ENCODE peak calls at places on chromosomes 6 and 20, in eight cellular contexts. One of them, this sample, is unnamed.

GRCh38 chr20:8400461-8400860 is 268.4 kb downstream of the PLCB1 start:
- DNase-seq in neural crest cell: no peak
- DNase-seq in HepG2: no peak
- DNase-seq in lung: no peak
- DNase-seq in bronchial epithelial cell: no peak
- DNase-seq in HL-60: no peak
- DNase-seq in right lobe of liver: no peak
- DNase-seq in GM12865: no peak
- DNase-seq in this sample: no peak

GRCh38 chr6:26155066-26155925 is 68.1 kb downstream of the HFE start:
- DNase-seq in HL-60: peak; percentile 19
- DNase-seq in bronchial epithelial cell: peak; percentile 27
- DNase-seq in neural crest cell: peak; percentile 22
- DNase-seq in right lobe of liver: no peak
- DNase-seq in GM12865: peak; percentile 34
- DNase-seq in HepG2: peak; percentile 43
- DNase-seq in lung: no peak
- DNase-seq in this sample: peak; percentile 39

GRCh38 chr6:45791600-45792168 is 224.0 kb downstream of the CLIC5 start:
- DNase-seq in bronchial epithelial cell: peak; percentile 82
- DNase-seq in right lobe of liver: no peak
- DNase-seq in GM12865: no peak
- DNase-seq in HL-60: no peak
- DNase-seq in HepG2: no peak
- DNase-seq in neural crest cell: no peak
- DNase-seq in lung: no peak
- DNase-seq in this sample: no peak

GRCh38 chr6:106181664-106182418 is 95.7 kb downstream of the PRDM1 start:
- DNase-seq in HepG2: no peak
- DNase-seq in HL-60: no peak
- DNase-seq in GM12865: peak; percentile 80
- DNase-seq in bronchial epithelial cell: peak; percentile 72
- DNase-seq in right lobe of liver: no peak
- DNase-seq in lung: no peak
- DNase-seq in neural crest cell: no peak
- DNase-seq in this sample: no peak

GRCh38 chr6:79676785-79677736 is 45.9 kb downstream of the SH3BGRL2 start:
- DNase-seq in right lobe of liver: no peak
- DNase-seq in bronchial epithelial cell: no peak
- DNase-seq in neural crest cell: no peak
- DNase-seq in HepG2: no peak
- DNase-seq in lung: no peak
- DNase-seq in GM12865: no peak
- DNase-seq in HL-60: no peak
- DNase-seq in this sample: no peak

GRCh38 chr6:88666906-88667305 is 296.5 kb downstream of the RNGTT start:
- DNase-seq in neural crest cell: no peak
- DNase-seq in HL-60: no peak
- DNase-seq in GM12865: no peak
- DNase-seq in right lobe of liver: no peak
- DNase-seq in HepG2: no peak
- DNase-seq in bronchial epithelial cell: no peak
- DNase-seq in lung: no peak
- DNase-seq in this sample: no peak

GRCh38 chr6:17565399-17565798 is 34.7 kb upstream of the FAM8A1 start:
- DNase-seq in neural crest cell: no peak
- DNase-seq in HepG2: no peak
- DNase-seq in bronchial epithelial cell: no peak
- DNase-seq in GM12865: no peak
- DNase-seq in HL-60: no peak
- DNase-seq in right lobe of liver: no peak
- DNase-seq in lung: no peak
- DNase-seq in this sample: no peak

GRCh38 chr20:45890077-45890996 is 671 bp downstream of the NEURL2 start:
- DNase-seq in lung: peak; percentile 83
- DNase-seq in HL-60: peak; percentile 22
- DNase-seq in HepG2: peak; percentile 92
- DNase-seq in bronchial epithelial cell: peak; percentile 54
- DNase-seq in right lobe of liver: peak; percentile 87
- DNase-seq in GM12865: peak; percentile 35
- DNase-seq in neural crest cell: peak; percentile 80
- DNase-seq in this sample: peak; percentile 85

GRCh38 chr6:72798196-72798595 is 176.3 kb downstream of the KCNQ5 start:
- DNase-seq in HL-60: no peak
- DNase-seq in bronchial epithelial cell: peak; percentile 81
- DNase-seq in neural crest cell: no peak
- DNase-seq in lung: no peak
- DNase-seq in HepG2: no peak
- DNase-seq in right lobe of liver: no peak
- DNase-seq in GM12865: no peak
- DNase-seq in this sample: no peak

GRCh38 chr20:58709703-58710039 is 17.1 kb downstream of the NPEPL1 start:
- DNase-seq in GM12865: no peak
- DNase-seq in lung: no peak
- DNase-seq in HepG2: no peak
- DNase-seq in neural crest cell: no peak
- DNase-seq in bronchial epithelial cell: no peak
- DNase-seq in right lobe of liver: peak; percentile 14
- DNase-seq in HL-60: no peak
- DNase-seq in this sample: no peak

GRCh38 chr6:27281105-27281539 is 31.0 kb downstream of the POM121L2 start:
- DNase-seq in lung: no peak
- DNase-seq in bronchial epithelial cell: no peak
- DNase-seq in HL-60: no peak
- DNase-seq in right lobe of liver: no peak
- DNase-seq in GM12865: no peak
- DNase-seq in neural crest cell: no peak
- DNase-seq in HepG2: no peak
- DNase-seq in this sample: no peak

GRCh38 chr6:167047554-167047953 is 48.4 kb downstream of the CEP43 start:
- DNase-seq in bronchial epithelial cell: no peak
- DNase-seq in HL-60: peak; percentile 74
- DNase-seq in GM12865: peak; percentile 86
- DNase-seq in neural crest cell: no peak
- DNase-seq in right lobe of liver: no peak
- DNase-seq in HepG2: no peak
- DNase-seq in lung: no peak
- DNase-seq in this sample: no peak

GRCh38 chr6:30836431-30836866 is 47.9 kb upstream of the DDR1 start:
- DNase-seq in lung: no peak
- DNase-seq in HL-60: no peak
- DNase-seq in neural crest cell: no peak
- DNase-seq in right lobe of liver: no peak
- DNase-seq in bronchial epithelial cell: no peak
- DNase-seq in HepG2: no peak
- DNase-seq in GM12865: no peak
- DNase-seq in this sample: no peak

GRCh38 chr6:30837870-30838269 is 46.4 kb upstream of the DDR1 start:
- DNase-seq in right lobe of liver: no peak
- DNase-seq in bronchial epithelial cell: no peak
- DNase-seq in GM12865: no peak
- DNase-seq in lung: no peak
- DNase-seq in HL-60: no peak
- DNase-seq in HepG2: no peak
- DNase-seq in neural crest cell: no peak
- DNase-seq in this sample: no peak

GRCh38 chr6:30837432-30837831 is 46.9 kb upstream of the DDR1 start:
- DNase-seq in HL-60: no peak
- DNase-seq in lung: no peak
- DNase-seq in GM12865: no peak
- DNase-seq in bronchial epithelial cell: no peak
- DNase-seq in right lobe of liver: no peak
- DNase-seq in HepG2: no peak
- DNase-seq in neural crest cell: no peak
- DNase-seq in this sample: no peak

GRCh38 chr6:30835576-30835975 is 48.7 kb upstream of the DDR1 start:
- DNase-seq in bronchial epithelial cell: no peak
- DNase-seq in HepG2: no peak
- DNase-seq in neural crest cell: no peak
- DNase-seq in HL-60: no peak
- DNase-seq in lung: no peak
- DNase-seq in right lobe of liver: no peak
- DNase-seq in GM12865: no peak
- DNase-seq in this sample: no peak

DNA sequence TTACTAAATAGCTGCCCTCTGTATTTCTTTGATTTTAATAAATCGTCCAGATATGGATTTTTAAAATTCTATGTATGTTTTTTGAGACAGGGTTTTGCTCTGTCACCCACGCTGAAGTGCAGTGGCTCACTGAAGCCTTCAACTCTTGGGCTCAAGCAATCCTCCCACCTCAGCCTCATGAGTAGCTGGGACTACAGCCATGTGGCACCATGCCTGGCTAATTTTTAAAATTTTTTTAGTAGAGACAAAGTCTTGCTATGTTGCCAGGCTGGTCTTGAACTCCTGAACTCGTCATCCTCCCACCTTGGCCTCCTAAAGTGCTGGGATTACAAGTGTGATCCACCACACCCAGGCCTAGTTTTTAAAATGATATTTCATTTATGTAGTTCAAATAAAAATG is 47.4 kb upstream of the DDR1 start:
- DNase-seq in neural crest cell: no peak
- DNase-seq in right lobe of liver: no peak
- DNase-seq in GM12865: no peak
- DNase-seq in HL-60: no peak
- DNase-seq in HepG2: no peak
- DNase-seq in bronchial epithelial cell: no peak
- DNase-seq in lung: no peak
- DNase-seq in this sample: no peak
- TF ChIP-seq CTCF in neural crest cell: no peak
- TF ChIP-seq CTCF in right lobe of liver: no peak
- TF ChIP-seq CTCF in GM12865: no peak
- TF ChIP-seq CTCF in HL-60: no peak
- TF ChIP-seq CTCF in HepG2: no peak
- TF ChIP-seq CTCF in bronchial epithelial cell: no peak
- TF ChIP-seq CTCF in lung: no peak
- TF ChIP-seq CTCF in this sample: no peak

GRCh38 chr20:22974354-22974753 is 60.8 kb upstream of the SSTR4 start:
- DNase-seq in GM12865: peak; percentile 36
- DNase-seq in lung: no peak
- DNase-seq in neural crest cell: no peak
- DNase-seq in HL-60: peak; percentile 29
- DNase-seq in bronchial epithelial cell: peak; percentile 36
- DNase-seq in right lobe of liver: no peak
- DNase-seq in HepG2: peak; percentile 24
- DNase-seq in this sample: no peak
- TF ChIP-seq CTCF in GM12865: peak; percentile 49
- TF ChIP-seq CTCF in lung: no peak
- TF ChIP-seq CTCF in neural crest cell: peak; percentile 55
- TF ChIP-seq CTCF in HL-60: peak; percentile 38
- TF ChIP-seq CTCF in bronchial epithelial cell: peak; percentile 55
- TF ChIP-seq CTCF in right lobe of liver: peak; percentile 44
- TF ChIP-seq CTCF in HepG2: peak; percentile 32
- TF ChIP-seq CTCF in this sample: peak; percentile 31

GRCh38 chr6:36636283-36636682 is 42.1 kb downstream of the SRSF3 start:
- DNase-seq in GM12865: no peak
- DNase-seq in neural crest cell: no peak
- DNase-seq in bronchial epithelial cell: no peak
- DNase-seq in HepG2: no peak
- DNase-seq in lung: no peak
- DNase-seq in HL-60: no peak
- DNase-seq in right lobe of liver: peak; percentile 50
- DNase-seq in this sample: no peak
- TF ChIP-seq CTCF in GM12865: no peak
- TF ChIP-seq CTCF in neural crest cell: no peak
- TF ChIP-seq CTCF in bronchial epithelial cell: no peak
- TF ChIP-seq CTCF in HepG2: no peak
- TF ChIP-seq CTCF in lung: no peak
- TF ChIP-seq CTCF in HL-60: no peak
- TF ChIP-seq CTCF in right lobe of liver: no peak
- TF ChIP-seq CTCF in this sample: no peak

DNA sequence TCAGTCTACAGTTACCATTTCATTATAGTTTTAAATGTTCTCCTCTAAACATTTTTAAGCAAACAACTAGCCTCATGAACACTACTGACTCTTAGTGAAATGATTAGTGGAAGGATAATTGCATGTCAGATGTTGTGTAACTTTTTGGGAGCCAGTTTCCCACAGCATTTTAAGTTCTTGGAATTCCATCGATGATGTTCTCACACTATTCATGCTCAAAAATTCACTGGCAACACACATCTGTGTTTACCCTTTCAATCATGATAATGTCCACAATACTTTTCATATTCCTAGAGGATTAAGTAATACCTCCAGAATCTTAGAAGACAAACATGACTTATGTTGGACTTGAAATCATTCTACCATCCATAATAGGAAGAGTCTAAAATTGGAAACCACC is 678.1 kb upstream of the ID4 start:
- DNase-seq in bronchial epithelial cell: no peak
- DNase-seq in HepG2: no peak
- DNase-seq in GM12865: no peak
- DNase-seq in lung: no peak
- DNase-seq in neural crest cell: no peak
- DNase-seq in HL-60: no peak
- DNase-seq in right lobe of liver: no peak
- DNase-seq in this sample: no peak
- TF ChIP-seq CTCF in bronchial epithelial cell: no peak
- TF ChIP-seq CTCF in HepG2: no peak
- TF ChIP-seq CTCF in GM12865: no peak
- TF ChIP-seq CTCF in lung: no peak
- TF ChIP-seq CTCF in neural crest cell: no peak
- TF ChIP-seq CTCF in HL-60: no peak
- TF ChIP-seq CTCF in right lobe of liver: no peak
- TF ChIP-seq CTCF in this sample: no peak

GRCh38 chr20:63497946-63498935 is 642 bp downstream of the EEF1A2 start:
- DNase-seq in GM12865: no peak
- DNase-seq in lung: no peak
- DNase-seq in HL-60: no peak
- DNase-seq in HepG2: no peak
- DNase-seq in neural crest cell: no peak
- DNase-seq in bronchial epithelial cell: peak; percentile 22
- DNase-seq in right lobe of liver: peak; percentile 52
- DNase-seq in this sample: no peak
- TF ChIP-seq CTCF in GM12865: no peak
- TF ChIP-seq CTCF in lung: no peak
- TF ChIP-seq CTCF in HL-60: no peak
- TF ChIP-seq CTCF in HepG2: no peak
- TF ChIP-seq CTCF in neural crest cell: no peak
- TF ChIP-seq CTCF in bronchial epithelial cell: no peak
- TF ChIP-seq CTCF in right lobe of liver: no peak
- TF ChIP-seq CTCF in this sample: no peak

GRCh38 chr6:30893001-30893591 is 8.8 kb downstream of the DDR1 start:
- DNase-seq in HL-60: no peak
- DNase-seq in HepG2: no peak
- DNase-seq in lung: no peak
- DNase-seq in right lobe of liver: peak; percentile 50
- DNase-seq in GM12865: no peak
- DNase-seq in bronchial epithelial cell: no peak
- DNase-seq in neural crest cell: no peak
- DNase-seq in this sample: no peak
- TF ChIP-seq CTCF in HL-60: no peak
- TF ChIP-seq CTCF in HepG2: peak; percentile 28
- TF ChIP-seq CTCF in lung: no peak
- TF ChIP-seq CTCF in right lobe of liver: no peak
- TF ChIP-seq CTCF in GM12865: no peak
- TF ChIP-seq CTCF in bronchial epithelial cell: peak; percentile 11
- TF ChIP-seq CTCF in neural crest cell: peak; percentile 46
- TF ChIP-seq CTCF in this sample: no peak

GRCh38 chr6:122580731-122581130 is 29.5 kb upstream of the PKIB start:
- DNase-seq in HepG2: peak; percentile 4
- DNase-seq in HL-60: no peak
- DNase-seq in right lobe of liver: no peak
- DNase-seq in neural crest cell: no peak
- DNase-seq in bronchial epithelial cell: peak; percentile 78
- DNase-seq in lung: no peak
- DNase-seq in GM12865: no peak
- DNase-seq in this sample: no peak
- TF ChIP-seq CTCF in HepG2: no peak
- TF ChIP-seq CTCF in HL-60: no peak
- TF ChIP-seq CTCF in right lobe of liver: no peak
- TF ChIP-seq CTCF in neural crest cell: peak; percentile 33
- TF ChIP-seq CTCF in bronchial epithelial cell: peak; percentile 40
- TF ChIP-seq CTCF in lung: no peak
- TF ChIP-seq CTCF in GM12865: no peak
- TF ChIP-seq CTCF in this sample: no peak

GRCh38 chr6:160348552-160349441 is 619 bp downstream of the SLC22A3 start:
- DNase-seq in HepG2: peak; percentile 87
- DNase-seq in lung: peak; percentile 54
- DNase-seq in bronchial epithelial cell: peak; percentile 27
- DNase-seq in neural crest cell: peak; percentile 36
- DNase-seq in HL-60: no peak
- DNase-seq in GM12865: no peak
- DNase-seq in right lobe of liver: peak; percentile 81
- DNase-seq in this sample: peak; percentile 55
- TF ChIP-seq CTCF in HepG2: peak; percentile 31
- TF ChIP-seq CTCF in lung: no peak
- TF ChIP-seq CTCF in bronchial epithelial cell: peak; percentile 50
- TF ChIP-seq CTCF in neural crest cell: peak; percentile 47
- TF ChIP-seq CTCF in HL-60: no peak
- TF ChIP-seq CTCF in GM12865: no peak
- TF ChIP-seq CTCF in right lobe of liver: peak; percentile 21
- TF ChIP-seq CTCF in this sample: no peak